ENCODE peak calls at places on chromosome 7, in ten cellular contexts. F is ecto neural progenitor cell, Y is neuronal stem cell, H is activated B cell treated with CpG ODN at 0.5 μM for 24 hours, O is NT2/D1, R is dermis microvascular lymphatic vessel endothelial cell, A is ureter, B is astrocyte of the hippocampus, Z is HTR-8/SVneo, G is activated T-cell treated with anti-CD3 and anti-CD28 coated beads for 1 hour. L is an unnamed sample.

GRCh38 chr7:99363286-99363685 is 11.2 kb upstream of the ARPC1B start:
- DNase-seq in R (no peak), B (no peak), A (no peak), F (no peak), G (no peak), Z (no peak), O (no peak), Y (no peak), H (no peak), L (no peak)

GRCh38 chr7:78099715-78100477 is 301.3 kb downstream of the PHTF2 start:
- DNase-seq in H (no peak), Z (no peak), Y (no peak), G (no peak), B (peak), A (no peak), R (no peak), F (no peak), O (no peak), L (no peak)

GRCh38 chr7:149450821-149451220 is 10.0 kb downstream of the ZNF777 start:
- DNase-seq in B (no peak), Z (no peak), R (no peak), A (peak), O (no peak), Y (no peak), G (no peak), H (no peak), F (peak), L (no peak)

GRCh38 chr7:46315891-46316290 is 394.8 kb upstream of the IGFBP3 start:
- DNase-seq in R (no peak), H (no peak), O (no peak), Z (peak), Y (no peak), B (no peak), G (no peak), F (no peak), A (no peak), L (no peak)

GRCh38 chr7:8638076-8638475 is 204.7 kb downstream of the NXPH1 start:
- DNase-seq in O (no peak), Y (no peak), R (peak), B (peak), A (no peak), F (no peak), G (no peak), H (no peak), Z (no peak), L (no peak)

GRCh38 chr7:135979674-135980660 is 2.8 kb upstream of the MTPN start:
- DNase-seq in H (no peak), Y (no peak), F (no peak), G (no peak), O (no peak), R (peak), B (no peak), Z (no peak), A (no peak), L (no peak)

GRCh38 chr7:24304494-24305095 is 20.6 kb downstream of the NPY start:
- DNase-seq in R (no peak), B (peak), Z (no peak), Y (no peak), A (no peak), O (no peak), G (no peak), F (no peak), H (no peak), L (no peak)

GRCh38 chr7:87218941-87219544 is 489 bp downstream of the TMEM243 start:
- DNase-seq in O (peak), B (peak), Z (no peak), A (peak), R (peak), H (peak), G (peak), Y (peak), F (no peak), L (peak)

GRCh38 chr7:20064181-20064970 is 152.8 kb downstream of the MACC1 start:
- DNase-seq in A (no peak), O (no peak), Y (peak), G (no peak), H (no peak), Z (no peak), B (peak), F (no peak), R (no peak), L (no peak)

GRCh38 chr7:85528581-85528980 is 341.7 kb upstream of the SEMA3D start:
- DNase-seq in H (no peak), F (no peak), Y (no peak), B (no peak), Z (no peak), A (no peak), O (no peak), G (no peak), R (no peak), L (no peak)

GRCh38 chr7:24882989-24883631 is 96.9 kb downstream of the OSBPL3 start:
- DNase-seq in O (no peak), R (peak), Y (no peak), G (no peak), H (no peak), F (no peak), Z (no peak), B (peak), A (no peak), L (peak)

L was measured in thyroid gland.